ENCODE peak calls at places on chromosomes 13 and 19, in seven cellular contexts. H is NB4; D is astrocyte; C is coronary artery; G is pancreas; S is CD8-positive, alpha-beta memory T cell; Q is prostate gland. E is an unnamed sample.

GRCh38 chr13:66391322-66391721 is 838.8 kb downstream of the PCDH9 start:
- DNase-seq in Q (no peak), S (no peak), H (no peak), C (no peak), G (no peak), D (no peak), E (no peak)

GRCh38 chr19:43620061-43621001 is 902 bp upstream of the ZNF428 start:
- DNase-seq in H (no peak), Q (no peak), S (peak), D (no peak), C (no peak), G (peak), E (no peak)

GRCh38 chr13:77507931-77508776 is 27.4 kb upstream of the SCEL start:
- DNase-seq in H (no peak), C (no peak), S (no peak), D (peak), Q (peak), G (no peak), E (no peak)

GRCh38 chr19:31263317-31263716 is 85.9 kb downstream of the TSHZ3 start:
- DNase-seq in C (peak), H (no peak), D (no peak), S (no peak), Q (no peak), G (no peak), E (no peak)

GRCh38 chr13:73740681-73741080 is 393.5 kb downstream of the KLF12 start:
- DNase-seq in G (no peak), H (no peak), D (no peak), C (no peak), Q (no peak), S (no peak), E (no peak)

GRCh38 chr13:111895896-111896821 is 170.8 kb upstream of the SOX1 start:
- DNase-seq in C (peak), D (no peak), H (no peak), G (no peak), Q (no peak), S (no peak), E (no peak)

GRCh38 chr13:27956576-27957300 is 12.4 kb downstream of the CDX2 start:
- DNase-seq in H (no peak), C (no peak), G (no peak), Q (no peak), S (no peak), D (no peak), E (no peak)

GRCh38 chr13:74210693-74211393 is 76.6 kb upstream of the KLF12 start:
- DNase-seq in S (no peak), C (peak), G (no peak), D (peak), Q (no peak), H (no peak), E (no peak)

GRCh38 chr13:97212540-97213146 is 9.5 kb upstream of the MBNL2 start:
- DNase-seq in D (no peak), S (no peak), H (peak), G (no peak), Q (no peak), C (no peak), E (no peak)

GRCh38 chr13:48801255-48801654 is 147.5 kb downstream of the CYSLTR2 start:
- DNase-seq in H (no peak), C (no peak), G (no peak), D (peak), Q (no peak), S (no peak), E (no peak)

GRCh38 chr19:19526581-19527370 is 1.9 kb upstream of the YJEFN3 start:
- DNase-seq in Q (no peak), S (no peak), D (no peak), G (no peak), C (no peak), H (peak), E (no peak)

GRCh38 chr19:39845621-39846175 is 481 bp downstream of the FBL start:
- DNase-seq in G (no peak), Q (no peak), D (no peak), C (no peak), S (no peak), H (peak), E (no peak)

GRCh38 chr19:5929179-5929578 is 15.1 kb downstream of the CAPS start:
- DNase-seq in D (no peak), Q (no peak), G (no peak), C (no peak), S (no peak), H (no peak), E (no peak)

GRCh38 chr13:99677388-99677951 is 176.2 kb downstream of the TM9SF2 start:
- DNase-seq in Q (no peak), G (no peak), H (no peak), C (no peak), D (no peak), S (no peak), E (no peak)

GRCh38 chr13:36328821-36329220 is 17.4 kb downstream of the SPART start:
- DNase-seq in Q (no peak), D (no peak), C (no peak), G (no peak), S (no peak), H (no peak), E (no peak)

GRCh38 chr19:13053761-13054604 is 48.7 kb downstream of the LYL1 start:
- DNase-seq in H (no peak), Q (peak), C (peak), G (peak), S (no peak), D (peak), E (no peak)

GRCh38 chr19:48487944-48488343 is 18.8 kb downstream of the CYTH2 start:
- DNase-seq in D (peak), G (peak), C (no peak), H (no peak), S (no peak), Q (peak), E (no peak)

GRCh38 chr13:37868691-37869505 is 674 bp downstream of the TRPC4 start:
- DNase-seq in C (no peak), G (no peak), D (peak), H (no peak), S (no peak), Q (no peak), E (no peak)

GRCh38 chr19:56692496-56692895 is 20.9 kb upstream of the ZNF835 start:
- DNase-seq in S (no peak), Q (no peak), H (no peak), C (no peak), D (no peak), G (no peak), E (no peak)

GRCh38 chr19:17575871-17576757 is 20.7 kb downstream of the COLGALT1 start:
- DNase-seq in C (no peak), D (no peak), H (no peak), Q (no peak), G (no peak), S (no peak), E (no peak)

GRCh38 chr19:45824041-45824471 is 8.9 kb upstream of the RSPH6A start:
- DNase-seq in C (no peak), G (no peak), S (no peak), D (peak), Q (peak), H (no peak), E (no peak)

GRCh38 chr19:9786819-9787218 is 18.3 kb upstream of the ZNF846 start:
- DNase-seq in D (no peak), G (no peak), S (no peak), H (no peak), C (no peak), Q (no peak), E (no peak)
- H3K4me3 ChIP-seq in D (no peak), G (no peak), S (peak), H (no peak), C (peak), Q (no peak), E (peak)

DNA sequence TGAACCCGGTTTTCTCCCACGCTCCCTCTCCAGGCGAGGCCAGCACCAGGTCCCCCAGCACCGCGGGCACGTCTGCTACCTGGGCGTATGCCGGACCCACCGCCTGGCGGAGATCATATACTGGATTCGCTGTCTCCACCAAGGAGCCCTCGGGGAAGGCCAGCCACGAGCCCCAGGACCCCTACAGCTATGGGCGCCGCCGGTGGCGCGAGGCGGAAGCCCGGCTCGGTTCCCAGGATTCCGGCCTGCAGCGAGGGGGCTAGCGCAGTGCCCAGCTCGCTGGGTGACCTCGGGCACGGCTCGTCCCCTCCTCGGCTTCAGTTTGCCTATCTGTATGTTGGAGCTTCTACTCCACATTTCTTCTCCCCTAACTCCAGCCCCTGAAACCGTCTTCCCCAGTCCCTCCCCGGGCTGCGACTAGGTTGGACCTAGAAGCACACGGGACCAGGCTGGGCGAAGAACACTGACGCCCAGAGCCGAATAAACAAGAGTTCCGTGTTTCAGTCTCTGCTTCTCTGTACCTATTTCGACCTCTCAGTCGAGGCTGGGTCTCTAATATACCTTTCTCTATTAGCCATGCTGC is 752 bp upstream of the CPT1C start:
- DNase-seq in D (no peak), Q (no peak), G (no peak), C (no peak), S (no peak), H (no peak), E (no peak)
- H3K4me3 ChIP-seq in D (peak), Q (peak), G (peak), C (peak), S (peak), H (no peak), E (peak)

GRCh38 chr19:927707-928401 is 2.0 kb downstream of the ARID3A start:
- DNase-seq in S (no peak), H (peak), G (no peak), C (no peak), D (no peak), Q (no peak), E (no peak)
- H3K4me3 ChIP-seq in S (no peak), H (peak), G (no peak), C (peak), D (peak), Q (peak), E (no peak)

DNA sequence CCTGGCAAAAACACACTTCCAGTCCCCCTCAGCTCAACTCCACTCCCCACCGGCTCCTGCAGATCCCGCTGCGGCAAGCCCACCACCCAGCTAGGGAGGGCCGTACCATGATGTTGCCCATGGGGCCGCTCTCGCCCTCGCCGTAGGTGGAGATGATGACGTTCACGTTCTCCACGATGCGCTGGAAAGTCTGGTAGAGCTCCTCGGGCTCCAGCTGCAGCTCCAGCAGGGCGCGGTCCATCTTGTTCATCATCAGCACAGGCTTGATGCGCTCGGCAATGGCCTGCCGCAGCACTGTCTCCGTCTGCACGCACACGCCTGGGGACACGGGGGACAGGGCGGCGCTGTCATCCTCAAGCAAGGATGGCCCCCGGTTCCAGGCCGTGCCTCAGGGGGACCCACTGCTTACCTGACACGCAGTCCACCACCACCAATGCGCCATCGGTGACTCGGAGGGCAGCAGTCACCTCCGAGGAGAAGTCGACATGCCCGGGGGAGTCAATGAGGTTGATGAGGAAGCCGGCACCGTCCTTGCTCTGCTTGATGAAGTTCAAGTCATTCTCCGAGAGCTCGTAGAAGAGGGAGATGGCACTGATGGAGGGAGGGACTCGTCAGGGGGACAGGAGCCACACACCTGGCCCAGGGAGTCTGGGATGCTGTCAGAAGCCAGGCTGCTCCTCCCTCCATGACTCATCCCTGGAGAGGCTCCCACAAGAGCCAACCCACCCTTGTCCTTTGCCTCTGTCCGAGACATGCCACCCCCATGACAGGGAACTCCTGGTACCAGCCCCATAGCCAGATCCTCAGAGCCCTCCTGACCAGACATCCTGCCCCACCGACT is 2.3 kb downstream of the EEF2 start:
- DNase-seq in C (no peak), Q (no peak), G (peak), H (peak), D (peak), S (no peak), E (no peak)
- H3K4me3 ChIP-seq in C (peak), Q (no peak), G (no peak), H (peak), D (peak), S (no peak), E (no peak)

DNA sequence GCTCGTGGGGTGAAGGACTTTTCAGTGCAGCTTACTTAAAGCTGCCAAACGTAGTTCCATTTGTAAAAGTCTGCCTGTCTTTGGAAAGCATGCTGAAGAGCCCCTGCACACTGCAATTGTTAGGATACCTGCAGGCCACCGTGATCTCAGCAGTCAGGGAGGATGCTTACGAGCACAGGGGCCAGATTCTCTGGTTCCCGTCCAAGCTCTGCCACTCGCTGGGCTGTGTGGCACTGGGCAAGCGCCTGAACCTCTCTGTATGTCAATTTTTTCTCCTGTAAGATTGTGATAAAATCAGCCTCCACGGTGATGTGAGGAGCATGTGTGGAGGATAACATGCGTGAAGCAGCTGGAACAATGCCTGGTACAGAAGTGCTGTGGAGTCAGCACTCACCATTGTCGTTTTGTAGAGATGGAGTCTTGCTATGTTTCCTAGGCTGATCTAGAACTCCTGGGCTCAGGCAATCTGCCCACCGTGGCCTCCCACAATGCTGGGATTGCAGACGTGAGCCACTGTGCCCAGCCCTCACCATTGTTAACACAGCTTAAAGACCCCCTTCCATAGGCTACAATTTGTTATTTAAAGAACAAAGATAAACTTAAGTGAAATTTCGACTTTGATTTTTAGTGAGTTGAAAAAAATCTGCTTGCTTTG is 3.5 kb downstream of the ADPRHL1 start:
- DNase-seq in S (no peak), Q (no peak), G (peak), H (no peak), D (no peak), C (no peak), E (no peak)
- H3K4me3 ChIP-seq in S (no peak), Q (peak), G (peak), H (peak), D (no peak), C (peak), E (no peak)

GRCh38 chr19:2329528-2329927 is 1.0 kb downstream of the SPPL2B start:
- DNase-seq in Q (no peak), S (no peak), D (no peak), H (no peak), G (no peak), C (no peak), E (no peak)
- H3K4me3 ChIP-seq in Q (peak), S (peak), D (peak), H (peak), G (peak), C (peak), E (peak)

DNA sequence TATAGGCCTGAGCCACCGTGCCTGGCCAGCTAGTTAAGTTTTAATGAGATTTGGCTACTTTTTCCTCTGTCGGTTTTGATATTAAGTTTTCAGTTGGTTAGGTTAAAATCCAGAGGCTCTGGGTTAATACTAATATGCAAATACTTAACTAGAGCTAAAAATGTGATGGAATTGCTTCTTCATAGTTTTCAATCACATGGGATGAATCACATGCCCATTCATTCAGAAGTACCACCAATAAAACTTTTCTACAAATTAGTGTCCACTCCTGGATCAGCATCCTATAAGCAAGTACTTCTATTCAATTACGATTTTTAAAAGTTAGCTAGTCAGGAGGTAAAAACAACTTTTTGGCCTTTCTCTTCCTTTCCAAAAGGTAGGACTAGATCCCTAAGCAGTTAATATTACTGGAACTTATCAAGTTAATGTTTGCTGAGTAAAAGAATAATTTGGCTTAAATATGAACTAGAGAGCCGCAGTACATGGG is 4.3 kb downstream of the SLC25A30 start:
- DNase-seq in S (no peak), H (no peak), C (no peak), Q (no peak), D (peak), G (no peak), E (no peak)
- H3K4me3 ChIP-seq in S (no peak), H (no peak), C (peak), Q (peak), D (no peak), G (no peak), E (no peak)